ENCODE peak calls at places on chromosome 11, in nine cellular contexts. Z is Caco-2, E is tibial nerve, V is NCI-H1436, N is HFFc6, T is KG1, M is fibroblast of pulmonary artery, J is non-pigmented ciliary epithelial cell, K is nucleus accumbens. L is an unnamed sample.

GRCh38 chr11:128686745-128687177 is 7.1 kb upstream of the FLI1 start:
- DNase-seq in Z (no peak), E (no peak), V (no peak), N (no peak), T (no peak), M (peak), J (no peak), K (no peak), L (peak)

GRCh38 chr11:119370486-119371046 is 10.9 kb downstream of the USP2 start:
- DNase-seq in Z (no peak), E (no peak), V (no peak), N (no peak), T (no peak), M (no peak), J (no peak), K (no peak), L (no peak)

GRCh38 chr11:67284811-67285540 is 4.1 kb upstream of the ANKRD13D start:
- DNase-seq in Z (no peak), E (no peak), V (no peak), N (no peak), T (no peak), M (no peak), J (no peak), K (no peak), L (no peak)

GRCh38 chr11:97965849-97966646 is 1054.7 kb upstream of the CNTN5 start:
- DNase-seq in Z (no peak), E (no peak), V (no peak), N (peak), T (no peak), M (peak), J (peak), K (no peak), L (peak)

GRCh38 chr11:94563848-94564442 is 3.2 kb upstream of the PIWIL4 start:
- DNase-seq in Z (peak), E (no peak), V (no peak), N (no peak), T (no peak), M (no peak), J (no peak), K (no peak), L (no peak)

GRCh38 chr11:126662055-126662790 is 306.7 kb downstream of the ST3GAL4 start:
- DNase-seq in Z (no peak), E (no peak), V (no peak), N (no peak), T (no peak), M (no peak), J (no peak), K (no peak), L (no peak)

GRCh38 chr11:18844753-18845367 is 53.3 kb upstream of the PTPN5 start:
- DNase-seq in Z (no peak), E (no peak), V (no peak), N (peak), T (no peak), M (peak), J (peak), K (no peak), L (peak)

GRCh38 chr11:96643173-96643572 is 253.4 kb downstream of the JRKL start:
- DNase-seq in Z (no peak), E (no peak), V (no peak), N (no peak), T (no peak), M (no peak), J (no peak), K (no peak), L (no peak)

GRCh38 chr11:13337986-13338436 is 60.4 kb downstream of the BMAL1 start:
- DNase-seq in Z (no peak), E (no peak), V (no peak), N (peak), T (no peak), M (peak), J (peak), K (no peak), L (peak)

GRCh38 chr11:65225284-65226102 is 36.3 kb upstream of the POLA2 start:
- DNase-seq in Z (peak), E (peak), V (no peak), N (peak), T (no peak), M (peak), J (no peak), K (no peak), L (peak)

GRCh38 chr11:65426839-65427690 is 4.5 kb downstream of the NEAT1 start:
- DNase-seq in Z (no peak), E (no peak), V (no peak), N (peak), T (no peak), M (peak), J (no peak), K (no peak), L (peak)

GRCh38 chr11:105244157-105244820 is 104.7 kb upstream of the CARD18 start:
- DNase-seq in Z (no peak), E (no peak), V (no peak), N (peak), T (no peak), M (peak), J (peak), K (no peak), L (peak)

GRCh38 chr11:22163394-22163797 is 29.5 kb upstream of the ANO5 start:
- DNase-seq in Z (no peak), E (no peak), V (no peak), N (no peak), T (peak), M (no peak), J (no peak), K (no peak), L (no peak)

GRCh38 chr11:122491486-122491885 is 164.0 kb upstream of the UBASH3B start:
- DNase-seq in Z (no peak), E (no peak), V (no peak), N (peak), T (peak), M (peak), J (peak), K (no peak), L (no peak)

GRCh38 chr11:20647976-20648565 is 21.3 kb upstream of the NELL1 start:
- DNase-seq in Z (no peak), E (peak), V (peak), N (peak), T (peak), M (peak), J (no peak), K (peak), L (peak)

GRCh38 chr11:5380740-5381342 is 2.8 kb upstream of the OR51M1 start:
- DNase-seq in Z (peak), E (no peak), V (no peak), N (peak), T (peak), M (peak), J (peak), K (peak), L (peak)

GRCh38 chr11:85431319-85431718 is 195.8 kb downstream of the DLG2 start:
- DNase-seq in Z (no peak), E (no peak), V (peak), N (no peak), T (no peak), M (no peak), J (no peak), K (no peak), L (no peak)

GRCh38 chr11:130388607-130389205 is 39.7 kb downstream of the ADAMTS8 start:
- DNase-seq in Z (no peak), E (no peak), V (no peak), N (no peak), T (no peak), M (no peak), J (no peak), K (no peak), L (no peak)

GRCh38 chr11:112315861-112316739 is 55.4 kb upstream of the PLET1 start:
- DNase-seq in Z (no peak), E (no peak), V (no peak), N (no peak), T (no peak), M (no peak), J (no peak), K (no peak), L (no peak)

GRCh38 chr11:115144014-115144413 is 360.2 kb downstream of the CADM1 start:
- DNase-seq in Z (no peak), E (no peak), V (no peak), N (no peak), T (no peak), M (no peak), J (no peak), K (no peak), L (no peak)

GRCh38 chr11:67054851-67055523 is 1.7 kb upstream of the RHOD start:
- DNase-seq in Z (peak), E (no peak), V (peak), N (peak), T (no peak), M (peak), J (peak), K (no peak), L (peak)

GRCh38 chr11:119093951-119094815 is 7.5 kb downstream of the DPAGT1 start:
- DNase-seq in Z (peak), E (peak), V (no peak), N (no peak), T (no peak), M (peak), J (no peak), K (no peak), L (peak)

GRCh38 chr11:19790831-19791552 is 78.4 kb downstream of the NAV2 start:
- DNase-seq in Z (no peak), E (no peak), V (no peak), N (no peak), T (no peak), M (no peak), J (no peak), K (no peak), L (no peak)

GRCh38 chr11:75639752-75640151 is 29.1 kb downstream of the MAP6 start:
- DNase-seq in Z (no peak), E (peak), V (peak), N (peak), T (no peak), M (peak), J (no peak), K (peak), L (peak)

GRCh38 chr11:38593649-38594048 is 1995.6 kb upstream of the RAG2 start:
- DNase-seq in Z (no peak), E (no peak), V (no peak), N (no peak), T (no peak), M (peak), J (no peak), K (no peak), L (peak)

GRCh38 chr11:76577921-76578654 is 92.5 kb downstream of the LRRC32 start:
- DNase-seq in Z (no peak), E (no peak), V (no peak), N (no peak), T (no peak), M (no peak), J (no peak), K (no peak), L (no peak)

GRCh38 chr11:132504501-132505041 is 1027.7 kb downstream of the OPCML start:
- DNase-seq in Z (no peak), E (no peak), V (no peak), N (no peak), T (no peak), M (no peak), J (no peak), K (no peak), L (no peak)

GRCh38 chr11:56885854-56886253 is 102.9 kb upstream of the OR5AK2 start:
- DNase-seq in Z (no peak), E (no peak), V (no peak), N (no peak), T (no peak), M (no peak), J (no peak), K (no peak), L (no peak)

GRCh38 chr11:6319879-6320410 is 356 bp downstream of the CAVIN3 start:
- DNase-seq in Z (peak), E (peak), V (no peak), N (peak), T (no peak), M (peak), J (peak), K (no peak), L (peak)

GRCh38 chr11:2930705-2931415 is 1.6 kb upstream of the PHLDA2 start:
- DNase-seq in Z (peak), E (no peak), V (no peak), N (peak), T (no peak), M (peak), J (no peak), K (no peak), L (peak)

GRCh38 chr11:62464655-62465054 is 45.8 kb downstream of the SCGB1A1 start:
- DNase-seq in Z (no peak), E (no peak), V (no peak), N (no peak), T (no peak), M (no peak), J (no peak), K (no peak), L (no peak)

GRCh38 chr11:613369-613968 is 2.3 kb downstream of the IRF7 start:
- DNase-seq in Z (peak), E (peak), V (peak), N (no peak), T (no peak), M (peak), J (no peak), K (no peak), L (peak)

GRCh38 chr11:128549256-128549944 is 38.0 kb downstream of the ETS1 start:
- DNase-seq in Z (no peak), E (peak), V (no peak), N (no peak), T (no peak), M (peak), J (no peak), K (no peak), L (peak)

GRCh38 chr11:114774599-114775365 is 96.5 kb downstream of the NXPE2 start:
- DNase-seq in Z (peak), E (no peak), V (peak), N (no peak), T (no peak), M (peak), J (peak), K (peak), L (peak)

GRCh38 chr11:112694244-112694643 is 267.0 kb upstream of the NCAM1 start:
- DNase-seq in Z (no peak), E (no peak), V (no peak), N (no peak), T (no peak), M (no peak), J (no peak), K (no peak), L (no peak)

GRCh38 chr11:128938156-128938885 is 4.3 kb downstream of the TP53AIP1 start:
- DNase-seq in Z (no peak), E (no peak), V (no peak), N (no peak), T (no peak), M (no peak), J (no peak), K (no peak), L (no peak)

GRCh38 chr11:103709366-103709765 is 327.1 kb upstream of the DDI1 start:
- DNase-seq in Z (no peak), E (no peak), V (no peak), N (no peak), T (peak), M (no peak), J (no peak), K (no peak), L (no peak)

GRCh38 chr11:10806206-10806605 is 2.5 kb downstream of the EIF4G2 start:
- DNase-seq in Z (no peak), E (no peak), V (no peak), N (no peak), T (no peak), M (no peak), J (no peak), K (no peak), L (no peak)

GRCh38 chr11:18243783-18244362 is 4.6 kb downstream of the SAA2 start:
- DNase-seq in Z (peak), E (peak), V (peak), N (peak), T (peak), M (peak), J (peak), K (no peak), L (peak)

GRCh38 chr11:125180413-125181305 is 16.1 kb downstream of the PKNOX2 start:
- DNase-seq in Z (no peak), E (no peak), V (no peak), N (no peak), T (no peak), M (peak), J (no peak), K (no peak), L (peak)